ENCODE peak calls at places on chromosome 13, in ten cellular contexts. N is mammary epithelial cell, E is neuronal stem cell, Y is trophoblast cell, J is PC-9, L is fibroblast of lung, O is GM23248, X is PC-3, W is GM23338, A is keratinocyte. P is an unnamed sample.

GRCh38 chr13:33307820-33308219 is 22.3 kb upstream of the STARD13 start:
- DNase-seq in N (no peak), E (no peak), Y (no peak), J (no peak), L (peak), O (no peak), X (no peak), W (no peak), A (no peak), P (peak)

GRCh38 chr13:99970761-99971575 is 599 bp downstream of the ZIC5 start:
- DNase-seq in N (no peak), E (no peak), Y (no peak), J (no peak), L (no peak), O (peak), X (no peak), W (peak), A (no peak), P (no peak)

GRCh38 chr13:27194209-27194608 is 22.6 kb upstream of the USP12 start:
- DNase-seq in N (no peak), E (no peak), Y (peak), J (no peak), L (peak), O (peak), X (peak), W (no peak), A (no peak), P (no peak)

GRCh38 chr13:106721599-106721998 is 153.7 kb upstream of the ARGLU1 start:
- DNase-seq in N (no peak), E (no peak), Y (no peak), J (no peak), L (no peak), O (no peak), X (no peak), W (no peak), A (no peak), P (no peak)

GRCh38 chr13:97542102-97542501 is 108.1 kb downstream of the RAP2A start:
- DNase-seq in N (no peak), E (no peak), Y (no peak), J (no peak), L (peak), O (no peak), X (no peak), W (no peak), A (no peak), P (no peak)

GRCh38 chr13:67630640-67631039 is 400.5 kb upstream of the PCDH9 start:
- DNase-seq in N (no peak), E (no peak), Y (no peak), J (no peak), L (no peak), O (no peak), X (no peak), W (peak), A (no peak), P (no peak)

GRCh38 chr13:45700971-45701900 is 884 bp upstream of the CBY2 start:
- DNase-seq in N (no peak), E (no peak), Y (no peak), J (no peak), L (no peak), O (no peak), X (no peak), W (no peak), A (no peak), P (no peak)

GRCh38 chr13:91358384-91358776 is 10.9 kb downstream of the MIR17HG start:
- DNase-seq in N (no peak), E (no peak), Y (no peak), J (no peak), L (no peak), O (no peak), X (no peak), W (no peak), A (no peak), P (no peak)

GRCh38 chr13:20713014-20713376 is 9.5 kb downstream of the IL17D start:
- DNase-seq in N (no peak), E (no peak), Y (no peak), J (no peak), L (no peak), O (peak), X (no peak), W (peak), A (no peak), P (peak)

GRCh38 chr13:66537417-66537816 is 692.7 kb downstream of the PCDH9 start:
- DNase-seq in N (no peak), E (no peak), Y (no peak), J (no peak), L (no peak), O (no peak), X (no peak), W (no peak), A (no peak), P (no peak)

GRCh38 chr13:109764474-109765292 is 21.7 kb downstream of the IRS2 start:
- DNase-seq in N (peak), E (no peak), Y (no peak), J (no peak), L (no peak), O (peak), X (no peak), W (peak), A (peak), P (no peak)

GRCh38 chr13:28753208-28753892 is 34.6 kb upstream of the SLC46A3 start:
- DNase-seq in N (peak), E (no peak), Y (peak), J (peak), L (peak), O (peak), X (peak), W (peak), A (peak), P (peak)

GRCh38 chr13:44685641-44686040 is 109.5 kb upstream of the TSC22D1 start:
- DNase-seq in N (peak), E (no peak), Y (no peak), J (no peak), L (no peak), O (no peak), X (peak), W (no peak), A (no peak), P (peak)

GRCh38 chr13:92716749-92717148 is 509.9 kb upstream of the GPC6 start:
- DNase-seq in N (peak), E (no peak), Y (no peak), J (no peak), L (peak), O (peak), X (peak), W (peak), A (no peak), P (no peak)

GRCh38 chr13:50691176-50691681 is 152.3 kb downstream of the DLEU7 start:
- DNase-seq in N (no peak), E (no peak), Y (no peak), J (no peak), L (no peak), O (no peak), X (no peak), W (no peak), A (no peak), P (peak)

GRCh38 chr13:90709329-90709728 is 638.2 kb upstream of the MIR17HG start:
- DNase-seq in N (no peak), E (no peak), Y (no peak), J (no peak), L (no peak), O (no peak), X (no peak), W (no peak), A (no peak), P (no peak)

GRCh38 chr13:109390391-109390790 is 396.0 kb downstream of the IRS2 start:
- DNase-seq in N (no peak), E (no peak), Y (no peak), J (no peak), L (no peak), O (no peak), X (no peak), W (no peak), A (no peak), P (no peak)

GRCh38 chr13:90766503-90766902 is 581.0 kb upstream of the MIR17HG start:
- DNase-seq in N (no peak), E (no peak), Y (no peak), J (no peak), L (no peak), O (no peak), X (no peak), W (no peak), A (no peak), P (no peak)

GRCh38 chr13:94249512-94249911 is 230.0 kb downstream of the DCT start:
- DNase-seq in N (peak), E (peak), Y (no peak), J (peak), L (peak), O (peak), X (peak), W (peak), A (no peak), P (no peak)

GRCh38 chr13:89375839-89376238 is 1704.7 kb downstream of the SLITRK5 start:
- DNase-seq in N (peak), E (no peak), Y (no peak), J (no peak), L (peak), O (peak), X (peak), W (no peak), A (no peak), P (peak)

GRCh38 chr13:32745509-32745908 is 159.3 kb downstream of the PDS5B start:
- DNase-seq in N (no peak), E (no peak), Y (peak), J (no peak), L (no peak), O (no peak), X (no peak), W (no peak), A (no peak), P (no peak)

GRCh38 chr13:48585456-48585840 is 52.6 kb upstream of the RCBTB2 start:
- DNase-seq in N (peak), E (peak), Y (peak), J (no peak), L (peak), O (peak), X (peak), W (peak), A (no peak), P (peak)

GRCh38 chr13:74162135-74162534 is 27.9 kb upstream of the KLF12 start:
- DNase-seq in N (no peak), E (no peak), Y (no peak), J (no peak), L (no peak), O (no peak), X (no peak), W (no peak), A (no peak), P (no peak)

GRCh38 chr13:24680258-24680920 is at the start of gene ATP12A:
- DNase-seq in N (peak), E (peak), Y (peak), J (no peak), L (no peak), O (peak), X (no peak), W (peak), A (no peak), P (no peak)

GRCh38 chr13:25286308-25286968 is 850 bp downstream of the MTMR6 start:
- DNase-seq in N (peak), E (peak), Y (peak), J (no peak), L (peak), O (peak), X (peak), W (peak), A (no peak), P (peak)

GRCh38 chr13:114145256-114145655 is 12.8 kb upstream of the RASA3 start:
- DNase-seq in N (no peak), E (no peak), Y (no peak), J (no peak), L (no peak), O (no peak), X (no peak), W (no peak), A (no peak), P (no peak)

GRCh38 chr13:110809871-110810486 is 96.5 kb downstream of the ING1 start:
- DNase-seq in N (no peak), E (no peak), Y (no peak), J (no peak), L (no peak), O (no peak), X (no peak), W (no peak), A (no peak), P (no peak)

GRCh38 chr13:19085258-19085657 is 96.4 kb downstream of the TUBA3C start:
- DNase-seq in N (no peak), E (no peak), Y (no peak), J (no peak), L (no peak), O (no peak), X (no peak), W (no peak), A (no peak), P (no peak)

GRCh38 chr13:93624371-93624777 is 397.8 kb downstream of the GPC6 start:
- DNase-seq in N (no peak), E (no peak), Y (no peak), J (no peak), L (peak), O (no peak), X (no peak), W (no peak), A (no peak), P (no peak)

GRCh38 chr13:26019881-26020535 is 31.8 kb downstream of the SHISA2 start:
- DNase-seq in N (no peak), E (no peak), Y (peak), J (peak), L (peak), O (peak), X (peak), W (no peak), A (no peak), P (peak)

GRCh38 chr13:30341815-30342570 is 34.6 kb upstream of the KATNAL1 start:
- DNase-seq in N (peak), E (no peak), Y (peak), J (peak), L (peak), O (peak), X (peak), W (no peak), A (peak), P (peak)
- H3K4me3 ChIP-seq in N (no peak), E (no peak), Y (no peak), J (peak), L (no peak), O (peak), X (no peak), W (no peak), A (no peak), P (no peak)

GRCh38 chr13:71830736-71831135 is 36.3 kb downstream of the DACH1 start:
- DNase-seq in N (no peak), E (no peak), Y (no peak), J (no peak), L (no peak), O (no peak), X (no peak), W (no peak), A (no peak), P (no peak)
- H2AFZ ChIP-seq in N (no peak), E (no peak), Y (no peak), J (no peak), L (no peak), O (no peak), X (no peak), W (no peak), A (no peak), P (no peak)

DNA sequence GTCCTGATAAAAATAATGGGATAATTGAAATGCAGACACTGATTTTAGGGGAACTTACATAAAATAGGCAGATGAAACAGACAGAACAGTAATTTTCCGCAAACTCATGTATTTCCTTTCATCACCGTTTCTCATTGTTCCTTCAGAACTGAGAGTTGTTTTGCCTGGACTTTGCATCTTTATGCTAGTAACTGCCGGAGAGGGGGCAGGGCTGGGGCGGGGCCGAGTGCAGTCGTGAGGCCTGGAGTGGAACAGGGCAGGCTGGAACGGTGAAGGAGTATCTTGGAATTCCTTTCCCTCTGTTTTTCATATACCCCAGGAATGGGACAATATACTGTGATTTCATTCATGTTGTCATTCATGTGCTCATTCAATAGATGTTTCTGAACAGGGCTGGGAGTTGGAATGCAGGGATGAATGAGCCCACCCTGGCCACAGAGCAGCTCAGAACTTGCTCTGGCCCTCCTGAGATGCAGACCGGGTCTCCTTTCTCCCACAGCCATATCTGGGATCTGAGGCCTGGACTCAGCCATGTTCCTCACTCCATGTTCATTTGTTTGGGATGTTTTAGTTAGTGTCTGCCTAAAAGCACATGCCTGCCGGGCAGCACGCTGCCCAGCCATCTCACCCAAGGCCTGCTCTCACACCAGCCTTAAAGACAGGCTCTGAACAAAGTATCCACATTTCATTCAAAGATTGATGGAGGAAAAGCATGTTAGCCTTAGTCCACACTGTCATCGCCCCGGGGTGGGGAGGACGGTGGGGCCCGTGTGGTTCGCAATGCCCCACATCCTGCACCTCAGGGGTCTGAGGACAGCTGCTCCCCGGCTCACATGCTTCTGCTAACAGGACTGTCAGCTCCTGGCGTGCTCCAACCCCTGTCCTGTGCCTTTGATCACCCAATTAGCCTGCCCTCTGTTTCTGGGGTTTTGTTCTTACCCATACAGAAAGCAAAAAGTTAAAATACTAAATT is 92.9 kb downstream of the SOX1 start:
- DNase-seq in N (no peak), E (no peak), Y (no peak), J (no peak), L (no peak), O (no peak), X (no peak), W (peak), A (no peak), P (no peak)
- H3K4me3 ChIP-seq in N (no peak), E (no peak), Y (no peak), J (no peak), L (no peak), O (no peak), X (no peak), W (peak), A (no peak), P (no peak)

GRCh38 chr13:43058318-43058674 is 34.9 kb downstream of the DNAJC15 start:
- DNase-seq in N (peak), E (no peak), Y (peak), J (peak), L (peak), O (peak), X (peak), W (no peak), A (peak), P (no peak)
- H2AFZ ChIP-seq in N (peak), E (peak), Y (peak), J (no peak), L (peak), O (no peak), X (peak), W (no peak), A (no peak), P (no peak)